ENCODE peak calls at places on chromosomes 13 and 19, in five cellular contexts. One of them, this sample, is unnamed.

GRCh38 chr19:4189641-4190040 is 7.2 kb downstream of the ANKRD24 start:
- DNase-seq in choroid plexus epithelial cell: no peak
- DNase-seq in fibroblast of pulmonary artery: no peak
- DNase-seq in mammary epithelial cell: no peak
- DNase-seq in GM12865: no peak
- DNase-seq in this sample: no peak

GRCh38 chr13:41496420-41497234 is 39.3 kb downstream of the RGCC start:
- DNase-seq in fibroblast of pulmonary artery: peak
- DNase-seq in choroid plexus epithelial cell: peak
- DNase-seq in mammary epithelial cell: no peak
- DNase-seq in GM12865: no peak
- DNase-seq in this sample: peak

GRCh38 chr19:51142119-51142518 is at the start of gene SIGLEC7:
- DNase-seq in fibroblast of pulmonary artery: no peak
- DNase-seq in choroid plexus epithelial cell: no peak
- DNase-seq in GM12865: no peak
- DNase-seq in mammary epithelial cell: no peak
- DNase-seq in this sample: no peak

GRCh38 chr13:73103238-73103637 is 44.4 kb downstream of the KLF5 start:
- DNase-seq in GM12865: no peak
- DNase-seq in choroid plexus epithelial cell: no peak
- DNase-seq in mammary epithelial cell: no peak
- DNase-seq in fibroblast of pulmonary artery: no peak
- DNase-seq in this sample: no peak

GRCh38 chr19:18391509-18392075 is 5.6 kb downstream of the GDF15 start:
- DNase-seq in GM12865: no peak
- DNase-seq in choroid plexus epithelial cell: no peak
- DNase-seq in mammary epithelial cell: no peak
- DNase-seq in fibroblast of pulmonary artery: no peak
- DNase-seq in this sample: no peak

GRCh38 chr19:17794731-17795494 is at the start of gene B3GNT3:
- DNase-seq in mammary epithelial cell: peak
- DNase-seq in choroid plexus epithelial cell: peak
- DNase-seq in GM12865: no peak
- DNase-seq in fibroblast of pulmonary artery: peak
- DNase-seq in this sample: peak

GRCh38 chr19:11130824-11131455 is 24.6 kb downstream of the SPC24 start:
- DNase-seq in choroid plexus epithelial cell: peak
- DNase-seq in mammary epithelial cell: no peak
- DNase-seq in GM12865: peak
- DNase-seq in fibroblast of pulmonary artery: peak
- DNase-seq in this sample: peak

GRCh38 chr19:51359294-51359693 is 6.9 kb downstream of the ETFB start:
- DNase-seq in fibroblast of pulmonary artery: peak
- DNase-seq in GM12865: no peak
- DNase-seq in mammary epithelial cell: peak
- DNase-seq in choroid plexus epithelial cell: peak
- DNase-seq in this sample: peak

GRCh38 chr19:46082728-46083050 is 41.8 kb downstream of the IGFL3 start:
- DNase-seq in mammary epithelial cell: peak
- DNase-seq in GM12865: no peak
- DNase-seq in fibroblast of pulmonary artery: no peak
- DNase-seq in choroid plexus epithelial cell: peak
- DNase-seq in this sample: peak

GRCh38 chr13:59970847-59971246 is 192.9 kb downstream of the DIAPH3 start:
- DNase-seq in mammary epithelial cell: no peak
- DNase-seq in choroid plexus epithelial cell: no peak
- DNase-seq in fibroblast of pulmonary artery: peak
- DNase-seq in GM12865: no peak
- DNase-seq in this sample: no peak
- H3K4me3 ChIP-seq in mammary epithelial cell: no peak
- H3K4me3 ChIP-seq in choroid plexus epithelial cell: no peak
- H3K4me3 ChIP-seq in fibroblast of pulmonary artery: no peak
- H3K4me3 ChIP-seq in GM12865: no peak
- H3K4me3 ChIP-seq in this sample: no peak

DNA sequence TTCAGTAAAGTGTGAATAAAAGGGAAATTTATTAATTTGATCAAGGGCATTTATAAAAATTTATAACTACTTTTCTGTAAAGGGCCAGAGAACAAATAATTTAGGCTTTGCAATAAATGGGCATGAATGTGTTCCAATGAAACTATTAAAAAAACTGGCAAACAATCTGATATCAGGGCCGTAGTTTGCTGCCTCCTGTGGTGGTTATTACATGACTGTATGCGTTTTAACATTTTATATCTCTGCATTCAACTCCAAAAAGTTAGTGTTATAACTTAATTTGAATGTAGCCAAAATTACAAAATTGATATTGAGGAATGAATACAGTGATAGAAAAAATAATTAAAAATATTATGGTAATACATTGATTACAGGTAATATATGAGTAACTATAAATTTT is 80.5 kb upstream of the POSTN start:
- DNase-seq in mammary epithelial cell: no peak
- DNase-seq in GM12865: no peak
- DNase-seq in choroid plexus epithelial cell: peak
- DNase-seq in fibroblast of pulmonary artery: no peak
- DNase-seq in this sample: no peak
- TF ChIP-seq CTCF in mammary epithelial cell: peak
- TF ChIP-seq CTCF in GM12865: no peak
- TF ChIP-seq CTCF in choroid plexus epithelial cell: peak
- TF ChIP-seq CTCF in fibroblast of pulmonary artery: peak
- TF ChIP-seq CTCF in this sample: peak

DNA sequence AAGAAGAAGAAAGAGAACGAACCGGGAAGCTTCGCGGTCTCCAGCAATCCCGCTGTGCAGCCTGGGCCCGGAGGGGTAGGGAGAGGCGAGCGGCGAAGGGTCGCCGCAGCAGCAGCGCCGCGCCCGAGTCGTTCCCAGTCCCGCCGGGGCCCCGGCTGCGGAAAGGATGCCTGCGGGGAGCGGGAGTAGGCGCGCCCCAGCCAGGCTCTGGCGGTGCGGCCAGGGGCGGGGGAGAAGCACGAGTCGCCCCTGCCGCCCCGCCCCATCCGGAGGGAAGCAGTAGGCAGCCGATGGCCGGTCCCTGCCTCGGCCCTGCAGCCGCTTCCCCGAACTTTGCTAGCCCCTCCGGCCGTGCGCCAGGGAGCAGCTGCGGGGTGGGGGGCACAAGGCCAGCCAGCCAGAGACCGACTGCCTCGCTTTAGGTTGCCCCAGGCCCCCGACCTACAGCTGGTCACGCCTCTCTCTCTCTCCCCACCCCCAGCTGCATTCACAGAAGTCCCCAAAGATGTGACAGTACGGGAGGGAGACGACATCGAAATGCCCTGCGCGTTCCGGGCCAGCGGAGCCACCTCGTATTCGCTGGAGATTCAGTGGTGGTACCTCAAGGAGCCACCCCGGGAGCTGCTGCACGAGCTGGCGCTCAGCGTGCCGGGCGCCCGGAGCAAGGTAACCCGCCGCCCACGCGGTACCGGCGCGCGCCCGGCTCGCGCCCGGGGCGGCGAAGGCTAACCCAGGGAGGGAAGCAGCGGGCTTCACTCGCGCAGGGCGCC is 1.1 kb downstream of the VSTM2B start:
- DNase-seq in choroid plexus epithelial cell: no peak
- DNase-seq in GM12865: no peak
- DNase-seq in fibroblast of pulmonary artery: no peak
- DNase-seq in mammary epithelial cell: peak
- DNase-seq in this sample: no peak
- H3K4me3 ChIP-seq in choroid plexus epithelial cell: no peak
- H3K4me3 ChIP-seq in GM12865: no peak
- H3K4me3 ChIP-seq in fibroblast of pulmonary artery: no peak
- H3K4me3 ChIP-seq in mammary epithelial cell: no peak
- H3K4me3 ChIP-seq in this sample: no peak

GRCh38 chr13:110925023-110925608 is 10.2 kb upstream of the ANKRD10 start:
- DNase-seq in mammary epithelial cell: no peak
- DNase-seq in choroid plexus epithelial cell: peak
- DNase-seq in fibroblast of pulmonary artery: peak
- DNase-seq in GM12865: no peak
- DNase-seq in this sample: peak
- TF ChIP-seq CTCF in mammary epithelial cell: no peak
- TF ChIP-seq CTCF in choroid plexus epithelial cell: no peak
- TF ChIP-seq CTCF in fibroblast of pulmonary artery: peak
- TF ChIP-seq CTCF in GM12865: peak
- TF ChIP-seq CTCF in this sample: no peak

GRCh38 chr19:33193269-33193863 is 764 bp upstream of the LRP3 start:
- DNase-seq in choroid plexus epithelial cell: no peak
- DNase-seq in fibroblast of pulmonary artery: no peak
- DNase-seq in mammary epithelial cell: no peak
- DNase-seq in GM12865: no peak
- DNase-seq in this sample: no peak
- H3K4me3 ChIP-seq in choroid plexus epithelial cell: peak
- H3K4me3 ChIP-seq in fibroblast of pulmonary artery: peak
- H3K4me3 ChIP-seq in mammary epithelial cell: no peak
- H3K4me3 ChIP-seq in GM12865: no peak
- H3K4me3 ChIP-seq in this sample: no peak

GRCh38 chr13:45446181-45446580 is 18.6 kb upstream of the COG3 start:
- DNase-seq in GM12865: no peak
- DNase-seq in mammary epithelial cell: peak
- DNase-seq in fibroblast of pulmonary artery: peak
- DNase-seq in choroid plexus epithelial cell: peak
- DNase-seq in this sample: peak

GRCh38 chr13:45439000-45439399 is 20.8 kb upstream of the SLC25A30 start:
- DNase-seq in mammary epithelial cell: no peak
- DNase-seq in fibroblast of pulmonary artery: no peak
- DNase-seq in choroid plexus epithelial cell: no peak
- DNase-seq in GM12865: peak
- DNase-seq in this sample: no peak

GRCh38 chr13:45445053-45445452 is 19.7 kb upstream of the COG3 start:
- DNase-seq in mammary epithelial cell: no peak
- DNase-seq in fibroblast of pulmonary artery: no peak
- DNase-seq in choroid plexus epithelial cell: no peak
- DNase-seq in GM12865: no peak
- DNase-seq in this sample: no peak

GRCh38 chr13:45439781-45440462 is 21.7 kb upstream of the SLC25A30 start:
- DNase-seq in choroid plexus epithelial cell: peak
- DNase-seq in GM12865: no peak
- DNase-seq in fibroblast of pulmonary artery: no peak
- DNase-seq in mammary epithelial cell: no peak
- DNase-seq in this sample: peak

GRCh38 chr13:45441633-45442032 is 23.1 kb upstream of the COG3 start:
- DNase-seq in fibroblast of pulmonary artery: peak
- DNase-seq in mammary epithelial cell: peak
- DNase-seq in GM12865: peak
- DNase-seq in choroid plexus epithelial cell: peak
- DNase-seq in this sample: peak
- TF ChIP-seq CTCF in fibroblast of pulmonary artery: peak
- TF ChIP-seq CTCF in mammary epithelial cell: peak
- TF ChIP-seq CTCF in GM12865: peak
- TF ChIP-seq CTCF in choroid plexus epithelial cell: peak
- TF ChIP-seq CTCF in this sample: peak

DNA sequence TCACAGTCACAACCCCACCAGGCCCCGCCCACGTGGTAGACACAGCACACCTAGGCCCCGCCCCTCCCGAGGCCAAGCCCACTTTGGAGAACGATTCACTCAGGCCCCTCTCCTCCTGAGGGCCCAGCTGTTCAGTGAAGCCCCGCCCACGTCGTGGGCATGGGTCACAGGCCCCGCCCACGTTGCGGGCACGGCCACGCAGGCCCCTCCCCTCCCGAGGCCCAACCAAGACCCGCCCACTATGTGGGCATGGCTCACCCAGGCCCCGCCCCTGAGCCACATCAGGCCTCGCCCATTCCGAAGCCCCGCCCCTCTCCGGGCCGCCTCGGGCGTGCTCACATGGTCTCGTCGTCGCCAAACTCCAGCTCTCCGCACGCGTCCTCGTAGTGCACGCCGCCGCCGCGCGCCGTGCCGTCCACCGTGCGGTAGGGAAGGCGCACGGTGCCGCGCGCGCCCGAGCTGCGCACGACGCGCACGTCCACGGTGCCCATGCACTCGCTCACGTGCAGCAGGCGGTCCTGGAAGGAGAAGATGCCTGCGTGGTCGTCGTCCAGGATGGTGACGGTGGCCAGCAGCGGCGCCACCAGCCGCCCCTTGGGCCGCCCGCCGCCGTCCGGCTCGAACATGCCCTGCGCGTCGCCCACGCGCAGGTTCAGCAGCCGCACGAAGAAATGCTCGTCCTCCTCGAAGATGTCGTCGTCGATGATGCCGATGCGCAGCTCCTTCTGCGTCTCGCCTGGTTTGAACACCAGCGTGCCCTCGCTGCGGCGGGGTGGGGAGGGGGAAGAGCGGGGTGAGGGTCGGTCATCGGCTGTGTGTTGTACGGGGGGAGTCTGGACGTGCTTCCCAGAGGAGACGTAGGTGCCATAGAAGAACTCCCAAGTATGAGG is 24.0 kb downstream of the SLC8A2 start:
- DNase-seq in choroid plexus epithelial cell: no peak
- DNase-seq in fibroblast of pulmonary artery: peak
- DNase-seq in mammary epithelial cell: peak
- DNase-seq in GM12865: peak
- DNase-seq in this sample: peak
- H3K4me3 ChIP-seq in choroid plexus epithelial cell: no peak
- H3K4me3 ChIP-seq in fibroblast of pulmonary artery: no peak
- H3K4me3 ChIP-seq in mammary epithelial cell: no peak
- H3K4me3 ChIP-seq in GM12865: no peak
- H3K4me3 ChIP-seq in this sample: no peak

DNA sequence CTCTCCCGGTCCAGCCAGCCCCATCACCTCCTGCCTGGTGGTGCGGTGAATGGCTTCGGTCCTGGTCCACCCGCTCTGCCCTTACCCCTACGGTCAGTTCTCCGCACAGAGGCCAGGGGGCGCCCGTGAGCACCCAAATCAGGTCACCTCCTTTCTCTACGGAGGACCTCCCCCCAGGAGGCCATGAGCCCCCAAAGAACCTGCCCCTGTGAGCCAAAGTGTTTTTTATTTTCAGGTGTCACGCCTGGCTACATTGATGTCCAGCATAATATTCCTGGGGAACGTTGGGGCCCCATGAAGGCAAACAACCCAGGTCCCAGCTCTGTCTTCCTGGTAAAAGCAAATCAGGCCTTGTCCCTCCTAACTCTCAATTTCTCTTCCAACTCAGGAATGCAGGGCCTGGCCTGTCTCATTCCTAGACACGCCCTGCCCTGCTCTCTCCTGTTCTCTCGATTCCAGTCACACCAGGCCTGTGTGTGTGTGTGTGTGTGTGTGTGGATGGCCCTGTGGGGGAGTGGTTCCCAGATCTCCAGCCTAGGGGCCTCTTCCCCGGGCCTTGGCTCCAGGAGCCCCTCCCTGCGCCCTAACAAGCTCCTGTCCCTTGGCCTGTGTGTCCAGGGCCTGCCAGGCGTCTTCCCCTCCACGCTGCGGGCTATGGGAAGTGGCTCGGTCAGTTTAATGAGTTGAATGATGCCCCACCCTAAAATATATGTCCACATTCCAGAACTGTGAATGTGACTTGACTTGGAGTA is 9.7 kb upstream of the GIPC1 start:
- DNase-seq in mammary epithelial cell: peak
- DNase-seq in GM12865: peak
- DNase-seq in fibroblast of pulmonary artery: peak
- DNase-seq in choroid plexus epithelial cell: peak
- DNase-seq in this sample: peak
- TF ChIP-seq CTCF in mammary epithelial cell: peak
- TF ChIP-seq CTCF in GM12865: peak
- TF ChIP-seq CTCF in fibroblast of pulmonary artery: peak
- TF ChIP-seq CTCF in choroid plexus epithelial cell: peak
- TF ChIP-seq CTCF in this sample: peak